ENCODE peak calls at places on chromosomes 7 and 10, in six cellular contexts. Q is K562, W is GM12878, Z is HepG2, D is endothelial cell of umbilical vein, G is A549. N is an unnamed sample.

GRCh38 chr10:88881335-88881734 is 1.3 kb downstream of the STAMBPL1 start:
- DNase-seq in W (no peak), Q (no peak), D (peak), G (no peak), Z (no peak), N (peak)

GRCh38 chr7:24945899-24946298 is 34.1 kb downstream of the OSBPL3 start:
- DNase-seq in D (no peak), G (no peak), Z (no peak), W (no peak), Q (no peak), N (no peak)

GRCh38 chr10:6593140-6593740 is 13.2 kb upstream of the PRKCQ start:
- DNase-seq in D (no peak), G (no peak), Q (no peak), W (no peak), Z (no peak), N (no peak)

GRCh38 chr10:49157229-49157628 is 23.4 kb upstream of the FAM170B start:
- DNase-seq in Q (no peak), W (no peak), Z (no peak), G (no peak), D (no peak), N (no peak)

GRCh38 chr10:6296456-6297214 is 93.9 kb downstream of the PFKFB3 start:
- DNase-seq in Q (peak), G (peak), Z (no peak), W (no peak), D (no peak), N (no peak)

GRCh38 chr10:110174201-110174600 is 33.2 kb upstream of the MXI1 start:
- DNase-seq in W (no peak), Z (no peak), D (no peak), Q (no peak), G (no peak), N (no peak)

GRCh38 chr10:57983226-57983870 is 284.3 kb downstream of the IPMK start:
- DNase-seq in D (no peak), G (no peak), Z (no peak), W (no peak), Q (no peak), N (no peak)

GRCh38 chr7:96017877-96018276 is 245.5 kb downstream of the DYNC1I1 start:
- DNase-seq in W (no peak), Z (no peak), Q (no peak), G (no peak), D (no peak), N (no peak)

GRCh38 chr10:11164806-11165590 is 147.3 kb downstream of the CELF2 start:
- DNase-seq in D (peak), W (no peak), Z (no peak), Q (peak), G (no peak), N (peak)

GRCh38 chr10:105952153-105952552 is 1212.4 kb downstream of the SORCS1 start:
- DNase-seq in W (peak), G (no peak), Q (no peak), Z (no peak), D (no peak), N (peak)

GRCh38 chr10:68208424-68209042 is 23.4 kb downstream of the ATOH7 start:
- DNase-seq in D (peak), Z (peak), Q (peak), W (peak), G (peak), N (peak)

GRCh38 chr10:131685576-131685975 is 215.2 kb upstream of the PPP2R2D start:
- DNase-seq in G (no peak), D (no peak), Z (no peak), W (no peak), Q (no peak), N (no peak)

GRCh38 chr10:12419279-12419847 is 70.0 kb downstream of the CAMK1D start:
- DNase-seq in W (no peak), Z (no peak), D (peak), G (peak), Q (no peak), N (peak)

GRCh38 chr10:69645296-69645665 is 15.2 kb downstream of the FAM241B start:
- DNase-seq in W (no peak), Q (no peak), Z (no peak), D (no peak), G (no peak), N (no peak)

GRCh38 chr7:152905949-152906348 is 146.4 kb downstream of the ACTR3B start:
- DNase-seq in G (no peak), Q (no peak), D (no peak), W (no peak), Z (no peak), N (no peak)

GRCh38 chr10:70430489-70431445 is 10.7 kb downstream of the NODAL start:
- DNase-seq in D (no peak), G (peak), W (no peak), Z (peak), Q (peak), N (peak)

GRCh38 chr10:74194999-74195398 is 44.0 kb downstream of the ADK start:
- DNase-seq in Q (no peak), G (no peak), D (no peak), Z (no peak), W (no peak), N (no peak)

GRCh38 chr10:74194545-74194944 is 43.5 kb downstream of the ADK start:
- DNase-seq in Z (no peak), Q (no peak), W (no peak), D (no peak), G (no peak), N (no peak)

GRCh38 chr10:74202356-74202755 is 51.3 kb downstream of the ADK start:
- DNase-seq in D (no peak), G (no peak), Q (no peak), W (no peak), Z (no peak), N (no peak)

GRCh38 chr10:74199315-74199714 is 48.3 kb downstream of the ADK start:
- DNase-seq in G (no peak), Z (no peak), W (no peak), Q (no peak), D (no peak), N (no peak)
- TF ChIP-seq POLR2A in G (no peak), Z (no peak), W (no peak), Q (no peak), D (no peak), N (no peak)

GRCh38 chr7:35185908-35186731 is 67.8 kb downstream of the TBX20 start:
- DNase-seq in Z (no peak), D (peak), Q (peak), W (no peak), G (peak), N (peak)
- TF ChIP-seq MYC in Z (no peak), D (no peak), Q (no peak), W (no peak), G (no peak), N (no peak)

GRCh38 chr10:97738616-97739015 is 1.7 kb downstream of the ZFYVE27 start:
- DNase-seq in Q (peak), G (no peak), W (no peak), Z (no peak), D (no peak), N (no peak)
- H3K4me3 ChIP-seq in Q (peak), G (no peak), W (peak), Z (no peak), D (no peak), N (peak)

GRCh38 chr10:79068203-79068561 is 584 bp upstream of the ZMIZ1 start:
- DNase-seq in D (peak), W (no peak), Q (peak), Z (no peak), G (no peak), N (peak)

GRCh38 chr10:79068562-79069324 is at the start of gene ZMIZ1:
- DNase-seq in D (peak), Q (peak), W (no peak), G (peak), Z (peak), N (peak)

GRCh38 chr10:79065853-79066252 is 2.9 kb upstream of the ZMIZ1 start:
- DNase-seq in G (no peak), Z (no peak), D (no peak), Q (no peak), W (no peak), N (no peak)

GRCh38 chr10:79066460-79067240 is 2.1 kb upstream of the ZMIZ1 start:
- DNase-seq in Q (peak), Z (peak), G (peak), W (no peak), D (peak), N (peak)

DNA sequence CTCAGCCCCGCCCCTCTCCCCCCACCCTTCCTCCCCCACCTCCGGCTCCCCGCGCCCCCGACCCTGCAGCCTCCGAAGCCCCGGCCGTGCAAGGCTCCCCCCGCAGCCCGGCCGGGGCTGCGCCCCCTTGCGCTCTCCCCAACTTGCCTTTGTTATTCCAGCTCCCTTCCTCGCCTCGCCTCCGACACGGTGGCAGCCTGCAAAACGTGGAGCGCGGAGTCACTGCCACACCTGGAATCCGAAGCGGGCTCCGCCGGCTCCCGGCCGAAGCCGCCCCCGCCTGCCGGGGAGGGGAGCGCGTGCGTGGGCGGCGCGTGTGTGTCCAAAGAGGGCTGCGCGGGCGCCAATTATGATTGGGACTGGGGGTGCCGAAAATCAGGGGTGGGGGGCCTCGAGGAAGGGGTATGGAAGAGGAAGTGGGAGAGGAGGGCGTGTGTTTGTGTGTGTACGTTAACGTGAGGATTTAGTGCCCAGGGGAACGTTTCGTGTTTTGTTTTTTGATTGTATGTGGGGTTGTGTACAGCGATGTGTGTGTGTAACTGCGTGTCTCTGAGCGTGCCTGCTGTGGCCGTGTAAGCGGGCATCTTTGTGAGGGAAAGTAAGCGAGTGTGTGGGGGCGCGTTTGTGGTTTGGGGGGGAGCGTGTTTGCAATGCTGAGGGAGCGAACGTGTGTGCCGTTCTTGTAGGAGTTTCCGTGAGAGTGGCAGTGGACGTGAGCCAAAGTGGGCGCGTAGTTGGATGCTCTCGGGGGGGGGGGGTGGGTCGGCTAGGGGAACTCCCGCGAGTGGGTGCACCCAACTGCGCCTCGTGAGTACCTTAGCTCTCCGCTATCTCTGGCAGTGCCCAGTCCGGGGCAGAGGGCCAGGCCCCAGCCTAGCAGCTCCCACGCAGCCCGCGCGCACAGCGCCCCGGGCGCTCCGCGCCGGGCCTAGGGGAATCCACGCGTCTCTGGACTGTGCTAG is 1.2 kb upstream of the ZMIZ1 start:
- DNase-seq in W (no peak), Q (peak), D (peak), G (peak), Z (peak), N (peak)
- TF ChIP-seq POLR2A in W (no peak), Q (peak), D (no peak), G (no peak), Z (no peak), N (no peak)

DNA sequence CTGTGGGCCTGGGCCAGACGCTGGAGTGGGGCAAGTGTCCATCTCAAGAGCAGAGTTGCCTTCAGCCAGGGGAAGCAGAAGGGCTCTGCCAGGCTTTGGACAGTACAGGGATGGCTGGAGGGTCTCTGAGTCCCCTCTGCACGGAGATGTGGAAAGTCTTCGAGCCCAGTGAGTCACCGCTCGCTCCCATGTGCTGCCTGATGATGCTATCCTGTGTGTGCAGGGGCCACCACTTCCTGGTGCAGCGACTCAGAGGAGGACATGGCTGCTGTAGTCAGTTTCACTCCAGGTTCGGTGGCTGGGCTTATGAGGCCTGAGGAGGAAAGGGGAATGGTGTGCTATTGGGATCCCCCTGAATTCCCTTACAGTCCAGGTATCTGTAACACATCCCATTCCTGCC is 6.0 kb downstream of the ADCYAP1R1 start:
- DNase-seq in Q (peak), W (no peak), G (peak), D (no peak), Z (no peak), N (peak)
- TF ChIP-seq MYC in Q (no peak), W (no peak), G (no peak), D (no peak), Z (no peak), N (no peak)

DNA sequence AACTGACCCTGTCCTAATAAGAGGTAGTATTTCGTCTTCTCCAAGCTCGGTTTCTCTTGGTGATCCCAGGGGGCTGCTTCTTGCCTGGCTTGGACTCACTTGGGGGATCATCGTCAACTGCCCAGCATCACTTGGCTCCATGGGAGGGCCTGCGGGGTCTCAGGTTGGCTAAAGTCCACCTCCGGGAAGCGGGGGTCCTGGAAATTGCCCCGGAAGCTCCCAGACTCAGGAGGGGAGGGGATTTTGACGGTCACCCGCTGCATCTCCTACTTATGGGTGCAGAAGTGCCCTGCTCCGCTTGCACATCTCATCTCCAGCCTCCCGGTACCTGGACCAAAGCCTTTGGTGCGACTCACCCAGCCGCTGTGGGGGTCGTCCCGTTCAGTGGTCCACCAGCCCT is 18.7 kb downstream of the KCNK18 start:
- DNase-seq in G (no peak), W (no peak), Z (no peak), Q (no peak), D (no peak), N (no peak)
- H3K4me3 ChIP-seq in G (peak), W (no peak), Z (no peak), Q (no peak), D (no peak), N (no peak)